ENCODE peak calls at places on chromosomes 2 and 18, in seven cellular contexts. I is adrenal gland; F is neural crest cell; N is NCI-H1105; B is cardiac muscle cell; E is EL; A is stimulated activated naive CD4-positive, alpha-beta T cell. T is an unnamed sample.

GRCh38 chr2:64860936-64861335 is 128.3 kb upstream of the SLC1A4 start:
- DNase-seq in F (no peak), B (no peak), E (no peak), N (no peak), I (no peak), A (no peak), T (no peak)

GRCh38 chr18:45728341-45729010 is 4.5 kb downstream of the SLC14A1 start:
- DNase-seq in B (no peak), N (no peak), F (no peak), A (no peak), I (no peak), E (peak; percentile 31), T (no peak)

GRCh38 chr2:133331437-133331836 is 236.8 kb downstream of the NCKAP5 start:
- DNase-seq in F (no peak), N (peak; percentile 77), I (peak; percentile 67), A (no peak), B (no peak), E (no peak), T (no peak)

GRCh38 chr2:76128622-76129021 is 417.9 kb upstream of the GCFC2 start:
- DNase-seq in A (no peak), B (no peak), I (no peak), N (no peak), F (no peak), E (no peak), T (no peak)

GRCh38 chr2:28668880-28669279 is 82.8 kb upstream of the PPP1CB start:
- DNase-seq in B (no peak), F (no peak), N (no peak), I (no peak), A (no peak), E (no peak), T (no peak)

GRCh38 chr2:239821694-239822075 is 203.5 kb downstream of the NDUFA10 start:
- DNase-seq in N (no peak), F (no peak), A (no peak), E (no peak), B (no peak), I (peak; percentile 2), T (no peak)

GRCh38 chr2:198518935-198519334 is 714.5 kb downstream of the PLCL1 start:
- DNase-seq in E (no peak), I (no peak), F (no peak), B (no peak), A (no peak), N (no peak), T (no peak)

GRCh38 chr2:219521066-219521880 is 7.0 kb downstream of the ASIC4 start:
- DNase-seq in F (no peak), E (peak; percentile 69), N (no peak), A (no peak), I (peak; percentile 75), B (peak; percentile 85), T (no peak)

GRCh38 chr2:1493361-1494126 is 80.3 kb downstream of the TPO start:
- DNase-seq in I (peak; percentile 27), A (no peak), E (no peak), F (no peak), N (no peak), B (no peak), T (no peak)

GRCh38 chr2:238155761-238156694 is 2.7 kb upstream of the ERFE start:
- DNase-seq in I (no peak), A (no peak), N (no peak), B (no peak), E (no peak), F (no peak), T (no peak)

GRCh38 chr18:9926977-9927376 is 13.2 kb downstream of the VAPA start:
- DNase-seq in A (no peak), I (no peak), B (no peak), E (no peak), F (no peak), N (no peak), T (no peak)

GRCh38 chr2:188524519-188525113 is 232.9 kb downstream of the GULP1 start:
- DNase-seq in B (peak; percentile 55), F (peak; percentile 38), A (no peak), E (peak; percentile 72), N (peak; percentile 16), I (no peak), T (no peak)

GRCh38 chr2:152588911-152589310 is 128.3 kb downstream of the PRPF40A start:
- DNase-seq in I (no peak), E (no peak), F (no peak), A (no peak), N (no peak), B (no peak), T (no peak)

GRCh38 chr2:320561-320960 is 32.7 kb upstream of the ALKAL2 start:
- DNase-seq in E (no peak), B (no peak), F (no peak), N (no peak), I (no peak), A (no peak), T (no peak)

GRCh38 chr2:127951031-127951430 is 65.3 kb upstream of the AMMECR1L start:
- DNase-seq in F (no peak), I (no peak), A (no peak), B (no peak), E (no peak), N (no peak), T (no peak)

GRCh38 chr2:160308915-160309314 is 108.8 kb upstream of the ITGB6 start:
- DNase-seq in E (peak; percentile 93), B (no peak), A (no peak), F (no peak), I (no peak), N (no peak), T (no peak)

GRCh38 chr2:42937171-42937875 is 144.9 kb upstream of the HAAO start:
- DNase-seq in A (no peak), B (no peak), N (no peak), I (no peak), F (no peak), E (no peak), T (no peak)

GRCh38 chr2:127324635-127325034 is 30.7 kb upstream of the ERCC3 start:
- DNase-seq in A (no peak), N (no peak), B (peak; percentile 39), E (peak; percentile 50), I (no peak), F (no peak), T (no peak)

GRCh38 chr2:188973650-188974049 is 523 bp upstream of the COL3A1 start:
- DNase-seq in E (peak; percentile 25), N (no peak), F (no peak), A (no peak), B (no peak), I (no peak), T (no peak)

GRCh38 chr18:79396431-79397287 is 929 bp downstream of the NFATC1 start:
- DNase-seq in B (peak; percentile 71), A (no peak), E (peak; percentile 44), I (no peak), N (no peak), F (no peak), T (no peak)

GRCh38 chr2:106267997-106268396 is 73.9 kb upstream of the UXS1 start:
- DNase-seq in N (no peak), B (no peak), E (no peak), A (no peak), I (no peak), F (no peak), T (no peak)